ENCODE peak calls at places on chromosome 10, in five cellular contexts. One of them, this sample, is unnamed.

GRCh38 chr10:36094091-36094490 is 452.0 kb upstream of the FZD8 start:
- DNase-seq in glutamatergic neuron: peak
- DNase-seq in foreskin fibroblast: no peak
- DNase-seq in HCT116: no peak
- DNase-seq in breast epithelium: no peak
- DNase-seq in this sample: no peak

GRCh38 chr10:67818323-67818722 is 19.7 kb downstream of the DNAJC12 start:
- DNase-seq in foreskin fibroblast: no peak
- DNase-seq in HCT116: no peak
- DNase-seq in breast epithelium: no peak
- DNase-seq in glutamatergic neuron: no peak
- DNase-seq in this sample: no peak

GRCh38 chr10:103759100-103759781 is 96.1 kb downstream of the SH3PXD2A start:
- DNase-seq in glutamatergic neuron: no peak
- DNase-seq in breast epithelium: no peak
- DNase-seq in foreskin fibroblast: peak
- DNase-seq in HCT116: no peak
- DNase-seq in this sample: no peak

GRCh38 chr10:7333995-7334964 is 76.6 kb downstream of the SFMBT2 start:
- DNase-seq in HCT116: no peak
- DNase-seq in breast epithelium: no peak
- DNase-seq in glutamatergic neuron: no peak
- DNase-seq in foreskin fibroblast: no peak
- DNase-seq in this sample: no peak

GRCh38 chr10:49594594-49594993 is 15.5 kb upstream of the SLC18A3 start:
- DNase-seq in glutamatergic neuron: peak
- DNase-seq in foreskin fibroblast: peak
- DNase-seq in breast epithelium: no peak
- DNase-seq in HCT116: peak
- DNase-seq in this sample: peak

GRCh38 chr10:28807760-28808613 is 130.7 kb downstream of the BAMBI start:
- DNase-seq in foreskin fibroblast: no peak
- DNase-seq in glutamatergic neuron: no peak
- DNase-seq in HCT116: no peak
- DNase-seq in breast epithelium: no peak
- DNase-seq in this sample: no peak

GRCh38 chr10:10792681-10793080 is 225.0 kb upstream of the CELF2 start:
- DNase-seq in breast epithelium: no peak
- DNase-seq in HCT116: no peak
- DNase-seq in foreskin fibroblast: peak
- DNase-seq in glutamatergic neuron: no peak
- DNase-seq in this sample: no peak

GRCh38 chr10:48287417-48288391 is 13.2 kb upstream of the FRMPD2 start:
- DNase-seq in glutamatergic neuron: no peak
- DNase-seq in HCT116: no peak
- DNase-seq in breast epithelium: peak
- DNase-seq in foreskin fibroblast: no peak
- DNase-seq in this sample: no peak

GRCh38 chr10:121900443-121901174 is 27.2 kb downstream of the ATE1 start:
- DNase-seq in foreskin fibroblast: peak
- DNase-seq in breast epithelium: no peak
- DNase-seq in glutamatergic neuron: no peak
- DNase-seq in HCT116: peak
- DNase-seq in this sample: no peak

GRCh38 chr10:71379118-71379781 is 17.5 kb upstream of the CDH23 start:
- DNase-seq in HCT116: no peak
- DNase-seq in glutamatergic neuron: no peak
- DNase-seq in foreskin fibroblast: no peak
- DNase-seq in breast epithelium: no peak
- DNase-seq in this sample: no peak

DNA sequence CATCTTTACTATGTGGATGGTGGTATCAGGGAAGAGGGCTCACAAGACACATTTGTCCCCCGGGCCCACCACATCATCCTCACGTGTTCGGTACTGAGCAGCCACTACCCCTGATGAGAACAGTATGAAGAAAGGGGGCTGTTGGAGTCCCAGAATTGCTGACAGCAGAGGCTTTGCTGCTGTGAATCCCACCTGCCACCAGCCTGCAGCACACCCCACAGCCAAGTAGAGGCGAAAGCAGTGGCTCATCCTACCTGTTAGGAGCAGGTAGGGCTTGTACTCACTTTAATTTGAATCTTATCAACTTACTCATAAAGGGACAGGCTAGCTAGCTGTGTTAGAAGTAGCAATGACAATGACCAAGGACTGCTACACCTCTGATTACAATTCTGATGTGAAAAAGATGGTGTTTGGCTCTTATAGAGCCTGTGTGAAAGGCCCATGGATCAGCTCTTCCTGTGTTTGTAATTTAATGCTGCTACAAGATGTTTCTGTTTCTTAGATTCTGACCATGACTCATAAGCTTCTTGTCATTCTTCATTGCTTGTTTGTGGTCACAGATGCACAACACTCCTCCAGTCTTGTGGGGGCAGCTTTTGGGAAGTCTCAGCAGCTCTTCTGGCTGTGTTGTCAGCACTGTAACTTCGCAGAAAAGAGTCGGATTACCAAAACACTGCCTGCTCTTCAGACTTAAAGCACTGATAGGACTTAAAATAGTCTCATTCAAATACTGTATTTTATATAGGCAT is 9.1 kb upstream of the CSGALNACT2 start:
- DNase-seq in foreskin fibroblast: peak
- DNase-seq in HCT116: peak
- DNase-seq in breast epithelium: no peak
- DNase-seq in glutamatergic neuron: no peak
- DNase-seq in this sample: no peak
- TF ChIP-seq CTCF in foreskin fibroblast: no peak
- TF ChIP-seq CTCF in HCT116: no peak
- TF ChIP-seq CTCF in breast epithelium: no peak
- TF ChIP-seq CTCF in glutamatergic neuron: no peak
- TF ChIP-seq CTCF in this sample: no peak

DNA sequence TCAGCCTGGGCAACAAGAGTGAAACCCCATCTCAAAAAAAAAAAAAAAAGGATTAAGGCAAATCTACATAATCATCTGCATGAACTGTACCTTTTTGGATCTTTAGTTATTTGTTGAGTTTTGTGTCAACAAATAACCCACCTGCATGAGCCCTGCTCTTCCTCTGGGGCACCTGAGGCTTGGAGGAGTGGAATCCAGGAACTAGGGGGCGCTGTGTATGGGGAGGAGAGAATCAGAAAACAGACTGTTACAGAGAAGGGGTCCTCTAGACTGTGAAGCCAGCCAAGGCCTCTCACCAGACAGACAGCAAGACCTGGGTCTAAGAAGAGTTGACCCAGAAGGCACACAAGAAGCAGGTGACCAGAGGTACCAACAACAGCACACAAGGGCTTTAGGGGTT is 682.8 kb upstream of the NRP1 start:
- DNase-seq in breast epithelium: no peak
- DNase-seq in HCT116: peak
- DNase-seq in foreskin fibroblast: no peak
- DNase-seq in glutamatergic neuron: no peak
- DNase-seq in this sample: no peak
- TF ChIP-seq CTCF in breast epithelium: no peak
- TF ChIP-seq CTCF in HCT116: peak
- TF ChIP-seq CTCF in foreskin fibroblast: no peak
- TF ChIP-seq CTCF in glutamatergic neuron: peak
- TF ChIP-seq CTCF in this sample: peak

GRCh38 chr10:44465430-44466115 is 80.7 kb upstream of the CXCL12 start:
- DNase-seq in glutamatergic neuron: no peak
- DNase-seq in HCT116: no peak
- DNase-seq in foreskin fibroblast: no peak
- DNase-seq in breast epithelium: no peak
- DNase-seq in this sample: no peak
- TF ChIP-seq CTCF in glutamatergic neuron: no peak
- TF ChIP-seq CTCF in HCT116: no peak
- TF ChIP-seq CTCF in foreskin fibroblast: no peak
- TF ChIP-seq CTCF in breast epithelium: no peak
- TF ChIP-seq CTCF in this sample: no peak

DNA sequence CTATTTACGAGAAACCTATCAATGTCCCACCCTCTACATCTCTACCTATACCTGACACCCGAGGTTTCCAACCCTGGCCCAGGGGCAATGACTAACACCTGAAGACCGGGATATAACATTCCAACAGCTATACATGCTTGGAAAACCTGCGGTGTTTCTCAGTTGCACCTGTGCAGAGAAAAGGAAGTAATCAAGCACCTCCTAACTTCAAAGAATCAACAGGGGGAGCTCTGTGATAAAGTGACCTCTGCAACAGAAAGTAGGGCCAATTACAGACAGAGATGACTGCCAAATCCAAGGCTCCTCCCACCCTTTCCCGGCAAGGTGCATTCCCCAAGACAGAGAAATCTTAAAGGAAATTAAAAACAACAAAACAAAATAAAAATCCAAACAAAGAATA is 41.3 kb downstream of the CCDC6 start:
- DNase-seq in foreskin fibroblast: peak
- DNase-seq in glutamatergic neuron: no peak
- DNase-seq in breast epithelium: no peak
- DNase-seq in HCT116: peak
- DNase-seq in this sample: no peak
- TF ChIP-seq CTCF in foreskin fibroblast: no peak
- TF ChIP-seq CTCF in glutamatergic neuron: no peak
- TF ChIP-seq CTCF in breast epithelium: no peak
- TF ChIP-seq CTCF in HCT116: peak
- TF ChIP-seq CTCF in this sample: peak

GRCh38 chr10:123896217-123896927 is 4.8 kb upstream of the CPXM2 start:
- DNase-seq in breast epithelium: no peak
- DNase-seq in glutamatergic neuron: no peak
- DNase-seq in HCT116: no peak
- DNase-seq in foreskin fibroblast: no peak
- DNase-seq in this sample: no peak

GRCh38 chr10:123893651-123894050 is 2.0 kb upstream of the CPXM2 start:
- DNase-seq in foreskin fibroblast: no peak
- DNase-seq in glutamatergic neuron: no peak
- DNase-seq in HCT116: no peak
- DNase-seq in breast epithelium: no peak
- DNase-seq in this sample: no peak

GRCh38 chr10:123901621-123902020 is 10.0 kb upstream of the CPXM2 start:
- DNase-seq in foreskin fibroblast: no peak
- DNase-seq in HCT116: peak
- DNase-seq in breast epithelium: no peak
- DNase-seq in glutamatergic neuron: no peak
- DNase-seq in this sample: no peak

GRCh38 chr10:123891147-123892011 is at the start of gene CPXM2:
- DNase-seq in foreskin fibroblast: no peak
- DNase-seq in glutamatergic neuron: no peak
- DNase-seq in breast epithelium: no peak
- DNase-seq in HCT116: no peak
- DNase-seq in this sample: no peak

GRCh38 chr10:123897146-123897545 is 5.5 kb upstream of the CPXM2 start:
- DNase-seq in foreskin fibroblast: no peak
- DNase-seq in glutamatergic neuron: no peak
- DNase-seq in HCT116: no peak
- DNase-seq in breast epithelium: no peak
- DNase-seq in this sample: no peak
- TF ChIP-seq CTCF in foreskin fibroblast: peak
- TF ChIP-seq CTCF in glutamatergic neuron: no peak
- TF ChIP-seq CTCF in HCT116: peak
- TF ChIP-seq CTCF in breast epithelium: no peak
- TF ChIP-seq CTCF in this sample: peak

DNA sequence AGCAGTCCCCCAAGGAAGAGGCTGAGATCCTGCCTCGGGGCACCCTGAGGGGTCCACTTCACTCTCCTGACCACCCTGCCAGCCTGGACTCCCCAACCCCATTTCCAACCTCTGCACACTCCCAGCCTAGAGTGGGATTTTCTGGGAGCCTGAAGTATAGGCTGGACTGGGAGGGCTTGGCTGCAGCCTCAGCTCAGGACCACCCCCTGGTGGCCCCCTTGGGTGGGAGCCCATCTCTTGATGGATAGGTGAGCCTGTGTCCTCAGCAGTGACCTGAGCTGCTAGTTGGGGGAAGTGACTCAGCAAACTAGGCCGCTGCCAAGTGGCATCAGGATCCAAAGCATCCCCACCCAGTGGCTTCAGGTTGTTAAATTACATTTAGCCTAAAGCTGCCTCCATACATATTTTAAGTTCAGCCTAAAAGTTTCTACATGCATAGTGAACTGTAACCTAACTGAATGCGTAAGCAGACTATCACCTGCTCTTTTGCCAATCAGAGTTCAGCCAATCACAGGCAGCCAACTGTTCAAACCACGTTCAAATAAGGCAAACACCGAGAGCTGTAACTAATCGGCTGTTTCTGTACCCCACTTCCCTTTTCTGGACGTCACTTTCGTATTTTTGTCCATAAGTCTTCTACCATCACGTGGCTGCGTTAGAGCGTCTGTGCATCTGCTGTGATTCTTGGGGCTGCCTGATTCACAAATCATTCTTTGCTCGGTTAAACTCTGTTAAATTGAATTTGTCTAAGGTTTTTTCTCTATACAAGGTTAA is 144.0 kb downstream of the PLPP4 start:
- DNase-seq in HCT116: no peak
- DNase-seq in foreskin fibroblast: no peak
- DNase-seq in glutamatergic neuron: peak
- DNase-seq in breast epithelium: no peak
- DNase-seq in this sample: no peak
- TF ChIP-seq CTCF in HCT116: peak
- TF ChIP-seq CTCF in foreskin fibroblast: peak
- TF ChIP-seq CTCF in glutamatergic neuron: peak
- TF ChIP-seq CTCF in breast epithelium: no peak
- TF ChIP-seq CTCF in this sample: peak

GRCh38 chr10:132453470-132453861 is 56.5 kb downstream of the PWWP2B start:
- DNase-seq in HCT116: no peak
- DNase-seq in foreskin fibroblast: no peak
- DNase-seq in breast epithelium: no peak
- DNase-seq in glutamatergic neuron: no peak
- DNase-seq in this sample: no peak

GRCh38 chr10:132450825-132451505 is 54.0 kb downstream of the PWWP2B start:
- DNase-seq in HCT116: no peak
- DNase-seq in breast epithelium: no peak
- DNase-seq in foreskin fibroblast: no peak
- DNase-seq in glutamatergic neuron: peak
- DNase-seq in this sample: no peak

GRCh38 chr10:132451506-132452215 is 54.7 kb downstream of the PWWP2B start:
- DNase-seq in breast epithelium: no peak
- DNase-seq in foreskin fibroblast: no peak
- DNase-seq in HCT116: no peak
- DNase-seq in glutamatergic neuron: peak
- DNase-seq in this sample: no peak

GRCh38 chr10:132452651-132453469 is 55.9 kb downstream of the PWWP2B start:
- DNase-seq in HCT116: no peak
- DNase-seq in breast epithelium: peak
- DNase-seq in foreskin fibroblast: peak
- DNase-seq in glutamatergic neuron: peak
- DNase-seq in this sample: peak

DNA sequence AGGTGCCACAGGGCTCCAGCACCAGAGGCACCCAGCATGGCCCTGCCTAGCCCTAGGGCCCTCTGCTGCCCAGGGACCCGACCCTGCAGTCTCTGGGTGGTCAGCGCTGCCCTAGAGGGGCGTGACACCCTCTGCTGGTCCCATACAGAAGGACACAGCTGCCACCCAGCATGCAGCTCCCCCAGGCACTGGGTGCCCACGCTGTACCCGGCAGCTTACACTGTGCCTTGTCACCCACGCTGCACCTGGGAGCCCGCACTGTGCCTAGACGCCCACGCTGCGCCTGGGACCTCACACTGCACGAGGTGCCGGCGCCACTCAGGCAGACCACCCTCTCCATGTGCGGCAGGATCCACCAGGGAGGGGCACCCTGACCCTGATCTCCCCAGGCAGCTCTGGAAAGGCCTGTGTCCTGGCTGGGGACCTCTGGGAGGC is 55.2 kb downstream of the PWWP2B start:
- DNase-seq in foreskin fibroblast: no peak
- DNase-seq in glutamatergic neuron: peak
- DNase-seq in HCT116: no peak
- DNase-seq in breast epithelium: no peak
- DNase-seq in this sample: no peak
- TF ChIP-seq CTCF in foreskin fibroblast: no peak
- TF ChIP-seq CTCF in glutamatergic neuron: no peak
- TF ChIP-seq CTCF in HCT116: no peak
- TF ChIP-seq CTCF in breast epithelium: no peak
- TF ChIP-seq CTCF in this sample: no peak